ENCODE peak calls at places on chromosome 14, in four cellular contexts. K is right lobe of liver, Z is prostate gland, O is endodermal cell. W is an unnamed sample. For H3K4me1, the result is how much of the 10 kb centered on the place peaks cover.

GRCh38 chr14:51290132-51290531 is 50.1 kb downstream of the TMX1 start:
- DNase-seq in Z (no peak), O (no peak), K (no peak), W (no peak)

GRCh38 chr14:49796025-49796424 is 28.1 kb downstream of the KLHDC2 start:
- DNase-seq in O (no peak), Z (no peak), K (no peak), W (no peak)

GRCh38 chr14:76168531-76168930 is 16.8 kb downstream of the GPATCH2L start:
- DNase-seq in Z (no peak), O (no peak), K (no peak), W (no peak)

GRCh38 chr14:51855234-51855633 is 5.2 kb upstream of the GNG2 start:
- DNase-seq in K (no peak), Z (no peak), O (no peak), W (no peak)

GRCh38 chr14:22533739-22534359 is 55.2 kb downstream of the DAD1 start:
- DNase-seq in K (no peak), Z (no peak), O (no peak), W (no peak)

GRCh38 chr14:29668201-29668600 is 259.4 kb downstream of the PRKD1 start:
- DNase-seq in K (no peak), O (no peak), Z (no peak), W (no peak)

GRCh38 chr14:91415794-91416743 is 1.6 kb downstream of the CCDC88C start:
- DNase-seq in K (no peak), O (peak), Z (peak), W (no peak)

GRCh38 chr14:81105378-81105777 is 115.4 kb downstream of the GTF2A1 start:
- DNase-seq in O (no peak), K (no peak), Z (no peak), W (no peak)

GRCh38 chr14:98754343-98755025 is 517.5 kb downstream of the BCL11B start:
- DNase-seq in O (no peak), Z (no peak), K (no peak), W (no peak)

GRCh38 chr14:99472937-99473336 is 7.7 kb downstream of the SETD3 start:
- DNase-seq in O (no peak), Z (no peak), K (no peak), W (no peak)

GRCh38 chr14:56119221-56119967 is 1.2 kb downstream of the PELI2 start:
- DNase-seq in Z (peak), O (peak), K (no peak), W (peak)

GRCh38 chr14:70640938-70641547 is 673 bp upstream of the TTC9 start:
- DNase-seq in Z (peak), O (peak), K (no peak), W (peak)

GRCh38 chr14:98290596-98290995 is 981.4 kb downstream of the BCL11B start:
- DNase-seq in K (no peak), O (no peak), Z (no peak), W (no peak)

GRCh38 chr14:90741682-90741946 is 74.6 kb downstream of the TTC7B start:
- DNase-seq in K (no peak), Z (no peak), O (no peak), W (no peak)

GRCh38 chr14:76937181-76938091 is 91.1 kb downstream of the IRF2BPL start:
- DNase-seq in O (peak), K (no peak), Z (no peak), W (no peak)

GRCh38 chr14:33796356-33796755 is 154.5 kb downstream of the EGLN3 start:
- DNase-seq in Z (no peak), O (no peak), K (no peak), W (no peak)

GRCh38 chr14:77278461-77279230 is 7.6 kb upstream of the NGB start:
- DNase-seq in K (no peak), Z (no peak), O (no peak), W (no peak)

GRCh38 chr14:103696027-103696402 is 19.2 kb downstream of the XRCC3 start:
- DNase-seq in Z (no peak), O (no peak), K (no peak), W (no peak)

GRCh38 chr14:24095196-24096068 is 1.3 kb downstream of the PCK2 start:
- DNase-seq in O (peak), Z (no peak), K (peak), W (peak)

GRCh38 chr14:63394432-63394831 is 75.7 kb upstream of the GPHB5 start:
- DNase-seq in O (no peak), K (no peak), Z (no peak), W (no peak)

GRCh38 chr14:76647699-76648298 is 113.5 kb upstream of the VASH1 start:
- DNase-seq in Z (peak), K (peak), O (peak), W (no peak)

GRCh38 chr14:36517242-36518030 is 2.6 kb downstream of the NKX2-1 start:
- DNase-seq in O (peak), K (no peak), Z (no peak), W (peak)

GRCh38 chr14:104265918-104266642 is 127.7 kb downstream of the KIF26A start:
- DNase-seq in Z (no peak), O (peak), K (no peak), W (peak)

DNA sequence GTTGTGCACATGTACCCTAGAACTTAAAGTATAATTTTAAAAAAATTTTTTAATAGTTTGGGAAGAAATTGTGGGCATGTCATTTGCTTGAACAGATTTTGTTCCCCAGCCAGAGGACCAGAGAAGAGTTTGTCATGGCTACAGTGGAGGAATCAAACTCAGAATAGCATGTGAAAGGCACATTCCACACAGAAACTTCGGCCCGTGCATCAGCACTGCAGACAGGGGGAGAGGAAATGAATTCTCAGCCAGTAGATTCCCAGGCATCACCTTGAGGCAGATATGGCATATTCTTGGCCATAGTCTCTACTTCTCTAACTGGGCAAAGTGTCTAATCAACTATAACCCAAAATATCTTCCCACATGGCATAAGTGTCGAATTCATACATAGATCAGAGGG is 153.3 kb downstream of the PRKCH start:
- DNase-seq in Z (no peak), K (peak), O (no peak), W (no peak)
- H3K4me1 ChIP-seq in Z (under half), K (under half), O (under half), W (half or more)

GRCh38 chr14:100566586-100566985 is 20.6 kb downstream of the BEGAIN start:
- DNase-seq in K (no peak), Z (no peak), O (no peak), W (no peak)
- H3K27ac ChIP-seq in K (no peak), Z (no peak), O (no peak), W (no peak)

GRCh38 chr14:94480809-94481208 is 4.8 kb upstream of the SERPINA9 start:
- DNase-seq in K (peak), Z (no peak), O (no peak), W (no peak)
- H3K4me1 ChIP-seq in K (under half), Z (under half), O (under half), W (under half)

DNA sequence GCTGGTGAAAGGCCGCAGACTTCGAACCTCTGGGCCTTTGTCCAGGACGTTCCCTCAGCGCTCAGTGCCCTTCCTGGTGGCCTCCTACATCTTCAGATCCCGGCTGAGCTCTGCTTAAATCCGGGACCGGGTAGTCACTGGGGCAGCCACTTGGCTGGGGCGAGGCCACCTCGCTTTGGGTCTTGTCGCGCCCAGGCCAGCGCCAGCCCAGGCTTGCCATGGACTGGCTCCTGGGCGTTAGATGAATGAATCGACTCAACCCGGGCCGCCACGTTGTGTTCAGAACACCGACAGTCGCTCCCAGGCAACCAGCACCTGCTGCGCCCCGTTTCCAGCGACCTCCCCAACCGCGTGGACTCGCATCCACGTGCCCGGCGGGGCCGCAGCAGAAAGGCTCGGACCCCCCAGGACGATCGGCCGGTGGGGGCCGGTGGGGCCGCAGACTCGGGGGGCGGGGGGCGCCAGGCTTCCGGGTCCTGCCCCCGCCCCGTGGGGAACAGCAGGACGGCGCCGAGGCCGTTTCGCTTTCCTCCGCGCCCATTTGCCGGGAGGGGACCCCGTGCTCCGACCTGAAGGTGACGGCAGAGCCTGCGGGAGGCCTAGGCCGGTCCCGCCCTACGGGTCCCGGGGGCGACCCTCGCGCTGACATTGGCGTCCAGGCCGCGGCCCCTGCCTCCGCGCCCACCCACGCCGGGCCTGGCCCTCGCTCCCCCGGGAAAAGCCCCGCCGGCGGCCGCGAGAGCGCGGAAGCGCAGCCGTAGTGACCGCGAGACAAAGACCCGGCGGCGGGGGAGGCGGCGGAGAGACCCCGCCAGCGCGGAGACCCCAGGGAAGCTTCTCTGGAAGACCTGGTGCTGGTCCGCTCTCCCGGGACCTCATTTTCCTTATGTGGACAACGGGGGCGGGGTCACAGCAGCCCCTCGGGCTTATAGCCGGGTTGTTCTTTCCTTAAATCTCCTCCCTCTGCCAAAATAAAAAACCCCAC is 37.3 kb upstream of the RCOR1 start:
- DNase-seq in Z (no peak), K (no peak), O (peak), W (peak)
- H3K27ac ChIP-seq in Z (peak), K (no peak), O (no peak), W (peak)

DNA sequence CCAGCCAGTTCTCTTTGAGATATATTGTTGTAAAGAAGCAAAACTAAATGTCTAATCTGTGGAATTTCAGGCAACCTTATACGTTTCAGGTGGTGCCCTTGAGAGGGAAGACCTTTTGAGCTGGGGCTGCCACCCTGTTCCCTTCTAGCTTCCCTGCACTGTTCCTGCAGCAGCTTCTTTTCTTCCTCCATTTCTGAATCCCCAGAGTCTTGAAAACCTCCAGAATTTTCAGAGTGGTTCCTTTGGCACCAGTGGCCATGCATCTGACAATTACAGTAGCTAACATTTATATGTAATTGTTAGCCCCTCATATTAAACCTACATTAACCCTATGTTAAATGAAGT is 271.3 kb downstream of the ZFP36L1 start:
- DNase-seq in K (no peak), Z (no peak), O (no peak), W (no peak)
- H3K4me1 ChIP-seq in K (under half), Z (under half), O (under half), W (under half)